ENCODE peak calls at places on chromosome 13, in five cellular contexts. Q is nephron progenitor cell, D is neural crest cell, O is progenitor cell of endocrine pancreas, X is endothelial cell. M is an unnamed sample.

GRCh38 chr13:93473441-93474270 is 247.0 kb downstream of the GPC6 start:
- DNase-seq in Q (no peak), D (no peak), O (no peak), X (no peak), M (no peak)

GRCh38 chr13:95955255-95955654 is 97.9 kb downstream of the UGGT2 start:
- DNase-seq in Q (no peak), D (no peak), O (no peak), X (no peak), M (no peak)

GRCh38 chr13:78603240-78603947 is at the start of gene POU4F1:
- DNase-seq in Q (peak; percentile 83), D (no peak), O (peak; percentile 65), X (peak; percentile 82), M (no peak)

GRCh38 chr13:90867336-90867683 is 480.2 kb upstream of the MIR17HG start:
- DNase-seq in Q (peak; percentile 73), D (peak; percentile 70), O (peak; percentile 40), X (peak; percentile 78), M (no peak)

GRCh38 chr13:39364797-39365468 is 238.1 kb downstream of the LHFPL6 start:
- DNase-seq in Q (peak; percentile 26), D (no peak), O (no peak), X (no peak), M (no peak)

GRCh38 chr13:104592127-104592526 is 1525.9 kb upstream of the SLC10A2 start:
- DNase-seq in Q (no peak), D (no peak), O (no peak), X (no peak), M (no peak)

GRCh38 chr13:27194209-27194608 is 22.6 kb upstream of the USP12 start:
- DNase-seq in Q (no peak), D (no peak), O (no peak), X (no peak), M (no peak)

GRCh38 chr13:43725460-43725859 is 61.3 kb downstream of the ENOX1 start:
- DNase-seq in Q (no peak), D (no peak), O (no peak), X (no peak), M (no peak)

GRCh38 chr13:101523732-101524131 is 71.3 kb downstream of the ITGBL1 start:
- DNase-seq in Q (no peak), D (no peak), O (no peak), X (no peak), M (no peak)

GRCh38 chr13:67015976-67016600 is 214.0 kb downstream of the PCDH9 start:
- DNase-seq in Q (no peak), D (no peak), O (no peak), X (no peak), M (no peak)

GRCh38 chr13:66430266-66430665 is 799.9 kb downstream of the PCDH9 start:
- DNase-seq in Q (no peak), D (no peak), O (no peak), X (no peak), M (no peak)

GRCh38 chr13:93182406-93182805 is 44.2 kb upstream of the GPC6 start:
- DNase-seq in Q (no peak), D (no peak), O (no peak), X (no peak), M (no peak)

GRCh38 chr13:112658807-112659206 is 31.0 kb upstream of the ATP11A start:
- DNase-seq in Q (no peak), D (no peak), O (no peak), X (no peak), M (no peak)

GRCh38 chr13:114143806-114144605 is 11.6 kb upstream of the RASA3 start:
- DNase-seq in Q (peak; percentile 66), D (no peak), O (no peak), X (peak; percentile 57), M (peak; percentile 45)

GRCh38 chr13:97879646-97880297 is 73.7 kb upstream of the IPO5 start:
- DNase-seq in Q (no peak), D (no peak), O (no peak), X (no peak), M (no peak)

GRCh38 chr13:112636401-112636975 is 48.5 kb upstream of the TUBGCP3 start:
- DNase-seq in Q (no peak), D (no peak), O (no peak), X (no peak), M (no peak)

GRCh38 chr13:36530861-36531590 is 98.7 kb downstream of the CCNA1 start:
- DNase-seq in Q (no peak), D (no peak), O (no peak), X (no peak), M (no peak)

GRCh38 chr13:77698211-77699058 is 948 bp downstream of the SLAIN1 start:
- DNase-seq in Q (peak; percentile 70), D (peak; percentile 32), O (peak; percentile 45), X (peak; percentile 39), M (peak; percentile 47)

GRCh38 chr13:113591750-113592149 is 7.2 kb downstream of the TFDP1 start:
- DNase-seq in Q (no peak), D (no peak), O (no peak), X (no peak), M (no peak)

DNA sequence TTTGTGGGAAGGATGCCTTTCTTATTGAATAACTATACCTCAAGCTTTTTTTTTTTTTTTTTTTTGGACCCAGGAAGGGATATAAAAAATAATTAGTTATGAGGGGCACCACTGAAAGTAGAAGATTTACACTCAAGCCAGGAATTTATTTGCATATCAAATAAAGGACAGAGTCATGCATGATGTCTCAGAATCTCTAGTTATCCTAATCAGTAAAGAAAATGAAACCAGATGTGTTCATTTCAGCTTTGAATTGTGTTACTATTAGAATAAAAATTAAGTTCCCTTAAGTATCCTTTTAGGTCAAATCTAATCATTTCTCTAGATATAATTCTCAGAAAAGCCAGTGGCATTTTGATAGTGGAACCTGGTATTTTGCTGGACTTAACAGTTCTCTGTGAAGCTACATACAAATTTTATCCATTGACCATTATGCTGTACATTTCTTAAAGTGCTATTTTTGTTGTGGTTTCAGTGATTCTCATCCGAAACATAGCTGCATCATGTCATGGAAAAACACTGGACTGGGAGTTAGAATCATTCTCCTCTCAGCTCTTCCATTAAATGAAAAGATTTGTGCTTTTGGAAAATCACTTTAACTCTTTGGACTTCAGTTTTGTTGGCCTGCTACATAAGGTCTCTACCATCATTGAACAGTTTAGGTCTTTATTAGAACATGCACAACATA is 129.4 kb downstream of the KCNRG start:
- DNase-seq in Q (no peak), D (no peak), O (no peak), X (no peak), M (no peak)
- TF ChIP-seq CTCF in Q (no peak), D (no peak), O (no peak), X (no peak), M (no peak)

DNA sequence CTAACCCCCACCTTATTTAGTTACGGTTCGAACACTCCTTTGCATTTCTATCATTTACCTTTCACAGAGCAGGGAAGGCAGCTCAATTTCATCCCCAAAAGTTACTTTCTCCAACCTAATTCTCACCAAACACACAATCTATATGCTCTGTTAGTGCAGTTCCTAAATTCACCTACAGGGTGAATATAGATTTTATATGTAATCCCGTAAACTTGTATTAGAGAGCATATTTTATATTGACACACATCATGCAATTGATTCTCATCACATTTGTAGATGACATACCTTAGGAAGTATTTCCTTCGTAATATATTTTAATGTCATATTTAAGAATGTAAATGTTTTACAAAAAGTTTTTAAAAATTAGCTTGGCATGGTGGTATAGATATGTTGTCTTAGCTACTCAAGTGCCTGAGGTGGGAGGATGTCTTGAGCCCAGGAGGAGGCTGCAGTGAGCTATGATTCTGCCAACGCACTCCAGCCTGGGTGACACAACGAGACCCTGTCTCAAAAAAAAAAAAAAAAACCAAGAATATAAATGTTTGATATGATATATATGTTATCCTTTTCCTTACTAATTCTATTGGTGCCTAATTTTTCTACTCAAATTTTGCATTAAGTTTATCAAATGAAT is 57.3 kb upstream of the TNFRSF19 start:
- DNase-seq in Q (no peak), D (no peak), O (no peak), X (no peak), M (no peak)
- TF ChIP-seq CTCF in Q (no peak), D (peak; percentile 35), O (peak; percentile 42), X (peak; percentile 70), M (no peak)

GRCh38 chr13:110963554-110963970 is 48.7 kb upstream of the ANKRD10 start:
- DNase-seq in Q (no peak), D (no peak), O (no peak), X (no peak), M (no peak)

GRCh38 chr13:110957181-110957884 is 42.5 kb upstream of the ANKRD10 start:
- DNase-seq in Q (no peak), D (peak; percentile 14), O (no peak), X (peak; percentile 31), M (no peak)

GRCh38 chr13:110957931-110958330 is 43.1 kb upstream of the ANKRD10 start:
- DNase-seq in Q (no peak), D (no peak), O (no peak), X (no peak), M (no peak)

GRCh38 chr13:110961959-110962358 is 47.1 kb upstream of the ANKRD10 start:
- DNase-seq in Q (no peak), D (no peak), O (no peak), X (no peak), M (no peak)

GRCh38 chr13:110960219-110960618 is 45.4 kb upstream of the ANKRD10 start:
- DNase-seq in Q (no peak), D (no peak), O (no peak), X (no peak), M (no peak)
- TF ChIP-seq CTCF in Q (no peak), D (no peak), O (no peak), X (no peak), M (no peak)

DNA sequence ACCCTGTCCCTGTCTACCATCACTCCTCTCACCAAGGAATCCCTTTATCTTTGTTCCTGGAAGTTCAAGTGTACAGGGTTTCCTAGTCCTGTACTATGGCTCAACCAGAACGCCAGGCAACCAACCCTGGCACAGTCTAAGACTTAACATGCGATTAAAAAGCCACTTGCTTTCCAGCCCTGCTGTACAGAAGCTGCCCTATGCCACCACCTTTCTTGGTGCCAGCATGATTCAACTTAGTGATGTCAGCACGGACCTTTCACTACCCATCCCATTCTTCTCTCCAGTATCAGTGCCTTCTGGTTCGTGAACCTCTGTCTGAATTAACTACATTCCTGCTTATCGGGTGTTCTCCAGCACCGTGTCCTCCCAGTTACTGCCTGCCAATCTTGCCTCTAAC is 151.1 kb downstream of the KLF12 start:
- DNase-seq in Q (no peak), D (no peak), O (no peak), X (no peak), M (no peak)
- TF ChIP-seq CTCF in Q (no peak), D (no peak), O (no peak), X (no peak), M (no peak)

GRCh38 chr13:25923217-25924085 is 128.4 kb downstream of the SHISA2 start:
- DNase-seq in Q (no peak), D (no peak), O (no peak), X (no peak), M (no peak)

GRCh38 chr13:25920277-25920676 is 131.5 kb downstream of the SHISA2 start:
- DNase-seq in Q (no peak), D (no peak), O (no peak), X (no peak), M (no peak)

GRCh38 chr13:25927363-25927762 is 124.5 kb downstream of the SHISA2 start:
- DNase-seq in Q (no peak), D (no peak), O (no peak), X (no peak), M (no peak)

GRCh38 chr13:25920931-25921330 is 130.9 kb downstream of the SHISA2 start:
- DNase-seq in Q (no peak), D (no peak), O (no peak), X (no peak), M (no peak)

DNA sequence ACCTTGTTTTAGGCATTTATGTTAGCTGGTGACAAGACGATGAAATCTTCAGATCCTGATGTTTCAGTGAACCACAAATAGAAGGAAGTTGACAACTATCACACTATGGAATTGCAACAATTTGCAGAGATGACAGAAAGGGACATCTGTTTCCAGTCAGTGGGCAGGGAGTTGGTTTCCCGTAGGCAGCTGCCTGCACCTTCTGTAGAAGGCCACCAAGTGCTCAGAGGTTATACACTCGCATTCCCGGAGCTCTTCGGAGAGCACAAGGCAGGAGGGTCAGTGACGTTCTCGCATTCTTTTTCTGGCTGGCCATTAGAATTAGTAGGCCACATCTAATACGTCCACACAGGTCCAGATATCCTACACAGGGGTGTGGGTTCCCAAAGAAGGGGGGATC is 129.4 kb downstream of the SHISA2 start:
- DNase-seq in Q (no peak), D (no peak), O (no peak), X (no peak), M (no peak)
- TF ChIP-seq CTCF in Q (no peak), D (no peak), O (no peak), X (no peak), M (no peak)